ENCODE peak calls at places on chromosome 18, in six cellular contexts. V, Q, W, O, H and F are unnamed samples.

GRCh38 chr18:46426311-46427047 is 230.5 kb downstream of the LOXHD1 start:
- DNase-seq in O (no peak), V (no peak), Q (no peak), W (no peak), H (no peak), F (peak; percentile 21)

GRCh38 chr18:26566874-26567273 is 18.5 kb upstream of the KCTD1 start:
- DNase-seq in H (no peak), O (no peak), Q (no peak), W (no peak), V (no peak), F (no peak)

GRCh38 chr18:49846263-49846662 is 32.9 kb upstream of the ACAA2 start:
- DNase-seq in O (no peak), Q (no peak), V (peak; percentile 35), W (no peak), H (no peak), F (peak; percentile 66)

GRCh38 chr18:845152-845819 is 33.2 kb upstream of the YES1 start:
- DNase-seq in O (no peak), Q (no peak), V (peak; percentile 63), W (no peak), H (no peak), F (no peak)

GRCh38 chr18:49023281-49023937 is 72.6 kb upstream of the SMAD7 start:
- DNase-seq in H (no peak), W (peak; percentile 69), V (no peak), O (no peak), Q (no peak), F (peak; percentile 78)

GRCh38 chr18:74248189-74248975 is 43.4 kb downstream of the CYB5A start:
- DNase-seq in O (no peak), Q (no peak), V (no peak), W (peak; percentile 43), H (no peak), F (peak; percentile 43)

GRCh38 chr18:11203998-11204397 is 54.6 kb upstream of the PIEZO2 start:
- DNase-seq in Q (no peak), O (no peak), H (no peak), V (no peak), W (no peak), F (no peak)

GRCh38 chr18:50190236-50190635 is 4.7 kb downstream of the MYO5B start:
- DNase-seq in H (no peak), W (no peak), V (no peak), Q (no peak), O (no peak), F (no peak)

GRCh38 chr18:59696311-59697235 is 650 bp downstream of the CCBE1 start:
- DNase-seq in O (no peak), Q (no peak), H (peak; percentile 17), W (no peak), V (peak; percentile 59), F (no peak)

GRCh38 chr18:75029456-75029855 is 179.5 kb downstream of the PTGR3 start:
- DNase-seq in W (no peak), V (no peak), O (no peak), Q (no peak), H (no peak), F (no peak)

GRCh38 chr18:8610442-8610801 is 1.2 kb downstream of the RAB12 start:
- DNase-seq in V (peak; percentile 19), H (no peak), W (no peak), O (no peak), Q (no peak), F (no peak)

GRCh38 chr18:48902023-48902855 is 48.5 kb downstream of the SMAD7 start:
- DNase-seq in O (no peak), H (peak; percentile 89), Q (peak; percentile 80), V (peak; percentile 91), W (no peak), F (peak; percentile 94)

GRCh38 chr18:3612315-3612714 is 162.3 kb downstream of the TGIF1 start:
- DNase-seq in V (no peak), W (no peak), O (no peak), Q (no peak), H (no peak), F (no peak)

GRCh38 chr18:50022985-50023384 is 172.0 kb downstream of the MYO5B start:
- DNase-seq in V (no peak), H (no peak), O (no peak), Q (no peak), W (no peak), F (no peak)

GRCh38 chr18:525066-525797 is 24.7 kb upstream of the COLEC12 start:
- DNase-seq in O (no peak), Q (no peak), V (peak; percentile 81), W (no peak), H (no peak), F (no peak)

GRCh38 chr18:24362757-24363156 is 34.9 kb downstream of the OSBPL1A start:
- DNase-seq in H (no peak), V (peak; percentile 6), W (no peak), Q (no peak), O (no peak), F (no peak)

GRCh38 chr18:26813043-26813442 is 52.5 kb downstream of the AQP4 start:
- DNase-seq in O (no peak), W (no peak), V (no peak), Q (peak; percentile 18), H (peak; percentile 37), F (no peak)

GRCh38 chr18:22544626-22545025 is 126.9 kb upstream of the CTAGE1 start:
- DNase-seq in W (no peak), H (peak; percentile 56), Q (no peak), V (no peak), O (no peak), F (no peak)

GRCh38 chr18:69216390-69216789 is 184.3 kb upstream of the DOK6 start:
- DNase-seq in O (no peak), V (no peak), Q (no peak), W (no peak), H (no peak), F (no peak)

GRCh38 chr18:67997496-67997895 is 481.0 kb upstream of the DSEL start:
- DNase-seq in O (no peak), H (no peak), V (no peak), W (no peak), Q (no peak), F (no peak)

GRCh38 chr18:75212626-75213110 is 2.1 kb downstream of the TSHZ1 start:
- DNase-seq in V (no peak), Q (no peak), O (no peak), W (no peak), H (no peak), F (no peak)

GRCh38 chr18:48909721-48910120 is 41.0 kb downstream of the SMAD7 start:
- DNase-seq in Q (no peak), H (no peak), W (no peak), V (no peak), O (no peak), F (no peak)

GRCh38 chr18:49400398-49401072 is 59.9 kb downstream of the DYM start:
- DNase-seq in O (no peak), Q (no peak), V (peak; percentile 48), W (no peak), H (no peak), F (no peak)

GRCh38 chr18:50560681-50561629 is 1.1 kb downstream of the MAPK4 start:
- DNase-seq in O (no peak), Q (no peak), W (no peak), V (no peak), H (peak; percentile 13), F (no peak)

GRCh38 chr18:34838669-34839068 is 128.6 kb downstream of the DTNA start:
- DNase-seq in H (no peak), W (no peak), O (no peak), Q (no peak), V (no peak), F (no peak)